ENCODE peak calls at places on chromosomes 1 and 21, in six cellular contexts. B, R, E, H, X and P are unnamed samples.

GRCh38 chr1:230459463-230459862 is 33.3 kb upstream of the PGBD5 start:
- DNase-seq in X (no peak), E (peak), B (peak), H (peak), R (no peak), P (no peak)

GRCh38 chr1:100622037-100622436 is 84.1 kb downstream of the GPR88 start:
- DNase-seq in H (peak), E (peak), R (no peak), X (no peak), B (no peak), P (peak)

GRCh38 chr1:235329139-235329808 is 904 bp downstream of the GGPS1 start:
- DNase-seq in X (no peak), B (no peak), R (no peak), E (peak), H (no peak), P (peak)

GRCh38 chr1:57017717-57018116 is 51.9 kb upstream of the C8B start:
- DNase-seq in X (no peak), R (peak), E (no peak), B (no peak), H (no peak), P (peak)

GRCh38 chr1:2098839-2099785 is 48.9 kb downstream of the PRKCZ start:
- DNase-seq in X (no peak), R (no peak), E (no peak), H (no peak), B (no peak), P (no peak)

GRCh38 chr1:27332536-27333281 is 9.1 kb upstream of the SYTL1 start:
- DNase-seq in H (peak), E (peak), X (no peak), R (peak), B (no peak), P (peak)

GRCh38 chr1:45009956-45010854 is 919 bp downstream of the HECTD3 start:
- DNase-seq in H (no peak), X (no peak), E (no peak), R (no peak), B (peak), P (peak)

GRCh38 chr1:9069324-9070100 is at the start of gene SLC2A5:
- DNase-seq in B (no peak), R (no peak), H (no peak), E (no peak), X (no peak), P (no peak)

GRCh38 chr21:25643486-25643885 is 4.4 kb downstream of the JAM2 start:
- DNase-seq in B (no peak), R (no peak), X (no peak), H (no peak), E (no peak), P (no peak)

GRCh38 chr1:233730809-233731208 is 116.9 kb downstream of the KCNK1 start:
- DNase-seq in R (peak), B (no peak), X (peak), H (no peak), E (no peak), P (peak)

GRCh38 chr1:207603777-207604176 is 41.2 kb upstream of the CR1L start:
- DNase-seq in R (no peak), B (no peak), H (peak), X (no peak), E (peak), P (no peak)

GRCh38 chr1:236774926-236775325 is 20.2 kb upstream of the MTR start:
- DNase-seq in E (peak), B (no peak), R (no peak), X (no peak), H (peak), P (peak)

GRCh38 chr21:35609263-35609662 is 451.1 kb downstream of the SETD4 start:
- DNase-seq in B (no peak), R (no peak), E (no peak), H (no peak), X (no peak), P (no peak)

GRCh38 chr21:35603471-35603870 is 456.9 kb downstream of the SETD4 start:
- DNase-seq in X (no peak), E (no peak), H (no peak), R (peak), B (no peak), P (peak)

GRCh38 chr21:35607406-35607805 is 452.9 kb downstream of the SETD4 start:
- DNase-seq in R (no peak), H (no peak), X (no peak), B (no peak), E (no peak), P (no peak)

GRCh38 chr21:35606578-35606977 is 453.7 kb downstream of the SETD4 start:
- DNase-seq in B (no peak), X (no peak), E (no peak), R (no peak), H (no peak), P (no peak)

DNA sequence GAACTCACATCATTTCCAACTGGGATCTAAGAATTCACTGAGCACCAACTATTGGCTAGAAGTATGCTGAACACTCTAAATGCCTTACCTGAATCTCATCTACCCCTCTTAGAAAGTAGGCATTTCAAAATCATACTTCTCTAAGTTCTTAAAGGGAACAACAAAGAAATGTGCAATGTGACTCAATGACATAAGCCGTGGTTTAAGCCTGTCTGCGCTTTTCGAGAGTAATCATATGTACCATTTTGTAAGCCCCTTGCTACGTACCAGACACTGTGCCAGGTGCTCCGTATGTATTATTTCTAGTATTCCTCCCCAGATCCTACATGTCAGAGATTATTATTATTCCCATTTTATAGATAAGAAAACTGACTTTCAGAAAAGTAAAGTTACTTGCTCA is 454.2 kb downstream of the SETD4 start:
- DNase-seq in H (no peak), X (no peak), R (no peak), E (no peak), B (no peak), P (no peak)
- H2BK15ac ChIP-seq in H (no peak), X (no peak), R (no peak), E (no peak), B (no peak), P (no peak)

GRCh38 chr1:245604979-245605378 is 450.2 kb downstream of the KIF26B start:
- DNase-seq in E (peak), R (no peak), X (no peak), H (no peak), B (no peak), P (no peak)

GRCh38 chr1:245609354-245609753 is 454.6 kb downstream of the KIF26B start:
- DNase-seq in E (no peak), H (peak), B (no peak), X (no peak), R (no peak), P (no peak)

GRCh38 chr1:245603311-245603865 is 448.6 kb downstream of the KIF26B start:
- DNase-seq in R (no peak), H (no peak), B (no peak), X (no peak), E (no peak), P (no peak)

GRCh38 chr1:245605480-245606156 is 450.8 kb downstream of the KIF26B start:
- DNase-seq in R (peak), B (no peak), H (peak), X (no peak), E (peak), P (no peak)

GRCh38 chr1:245606157-245606725 is 451.5 kb downstream of the KIF26B start:
- DNase-seq in E (no peak), H (no peak), B (no peak), R (peak), X (no peak), P (no peak)
- H2BK15ac ChIP-seq in E (peak), H (peak), B (no peak), R (no peak), X (no peak), P (no peak)

GRCh38 chr1:110174961-110175360 is 24.7 kb downstream of the SLC6A17 start:
- DNase-seq in H (peak), X (no peak), R (no peak), E (peak), B (no peak), P (no peak)
- H2BK15ac ChIP-seq in H (no peak), X (no peak), R (no peak), E (no peak), B (no peak), P (no peak)

GRCh38 chr1:162089748-162090147 is 20.3 kb downstream of the NOS1AP start:
- DNase-seq in E (no peak), B (no peak), X (no peak), H (no peak), R (no peak), P (no peak)
- H2BK15ac ChIP-seq in E (no peak), B (no peak), X (no peak), H (no peak), R (no peak), P (no peak)

DNA sequence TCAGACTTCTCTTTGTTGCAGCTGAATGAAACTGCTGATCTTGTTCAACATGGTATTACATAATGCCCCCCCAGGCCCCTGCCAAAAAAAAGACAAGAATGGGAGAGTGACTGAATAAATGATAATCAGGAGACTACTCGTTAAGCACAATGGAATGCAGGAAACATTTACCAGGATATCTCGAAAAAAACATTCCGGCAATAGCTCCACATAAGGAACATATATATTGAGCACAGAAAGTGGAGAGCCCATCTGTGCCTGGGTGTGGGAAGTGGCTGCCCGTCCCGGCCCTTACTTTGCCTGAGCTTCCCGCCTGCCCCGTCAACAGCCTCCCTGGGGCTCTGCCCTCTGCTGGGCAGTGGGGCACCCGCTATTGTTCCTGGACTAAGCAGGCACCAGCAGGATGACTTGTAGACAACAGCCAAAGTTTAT is 13.4 kb downstream of the TRIM11 start:
- DNase-seq in H (peak), X (no peak), R (no peak), E (peak), B (no peak), P (peak)
- H2BK15ac ChIP-seq in H (no peak), X (no peak), R (no peak), E (no peak), B (no peak), P (no peak)

GRCh38 chr1:209585672-209586071 is 2.2 kb downstream of the CAMK1G start:
- DNase-seq in H (peak), X (no peak), R (peak), E (no peak), B (no peak), P (peak)
- H2BK15ac ChIP-seq in H (no peak), X (peak), R (no peak), E (no peak), B (no peak), P (no peak)

DNA sequence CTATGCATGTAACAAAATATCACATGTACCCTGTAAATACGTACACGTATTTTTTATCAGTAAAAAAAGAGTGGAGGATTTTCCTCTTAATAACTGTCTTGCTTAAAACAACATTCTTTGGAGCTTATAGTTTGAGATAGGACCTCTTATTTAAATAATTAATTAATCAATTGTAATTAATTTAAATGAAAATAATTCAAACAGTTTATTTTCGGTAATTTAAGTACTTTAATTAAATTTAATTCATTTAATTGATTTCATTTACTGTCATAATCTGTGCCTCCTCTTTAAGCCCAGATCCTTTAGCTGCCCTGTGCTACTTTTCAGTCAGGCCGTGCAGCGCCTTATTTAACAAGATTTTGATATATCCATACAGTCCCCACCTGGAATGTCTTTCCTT is 427.0 kb downstream of the HLX start:
- DNase-seq in H (no peak), X (no peak), E (no peak), R (no peak), B (no peak), P (no peak)
- H2BK15ac ChIP-seq in H (no peak), X (no peak), E (no peak), R (no peak), B (no peak), P (no peak)

GRCh38 chr1:11661105-11661504 is 2.9 kb upstream of the FBXO6 start:
- DNase-seq in B (no peak), E (no peak), X (no peak), R (no peak), H (no peak), P (no peak)
- H2BK15ac ChIP-seq in B (no peak), E (no peak), X (no peak), R (no peak), H (no peak), P (no peak)

DNA sequence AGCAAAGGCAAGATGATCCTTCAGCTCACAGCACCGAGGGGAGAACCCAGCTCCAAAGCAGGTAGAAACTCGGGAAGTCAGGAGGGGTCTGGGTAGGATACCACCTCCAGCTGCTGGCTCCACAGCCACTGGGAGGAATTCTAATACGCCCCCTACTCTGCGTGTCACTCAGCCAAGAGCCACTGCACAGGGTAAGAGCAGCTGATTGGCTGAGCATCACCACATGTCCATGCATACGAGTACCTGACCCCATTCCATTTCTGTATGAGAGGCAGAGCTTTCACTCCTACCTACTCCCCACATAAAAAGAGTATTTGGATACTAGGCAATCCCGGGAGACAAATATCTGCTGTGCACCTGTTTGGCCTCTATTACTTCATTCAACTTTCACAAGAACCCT is 121.4 kb downstream of the RRAGC start:
- DNase-seq in H (no peak), R (no peak), B (no peak), E (no peak), X (no peak), P (no peak)
- H2BK15ac ChIP-seq in H (no peak), R (no peak), B (no peak), E (no peak), X (no peak), P (no peak)